ENCODE peak calls at places on chromosomes 1 and 21, in eight cellular contexts. O is iris pigment epithelial cell; X is head of caudate nucleus; W is upper lobe of right lung; U is HepG2; J is activated T-helper 9 cell treated with anti-CD3 and anti-CD28 coated beads, Interleukin-2, amount 50 U/mL, for 16 hours; N is stomach; B is activated CD4-positive, alpha-beta T cell treated with anti-CD3 and anti-CD28 coated beads, Interleukin-2, amount 50 U/mL, for 24 hours. F is an unnamed sample.

GRCh38 chr21:40335689-40336088 is 468.5 kb downstream of the PCP4 start:
- DNase-seq in J (no peak), W (no peak), U (no peak), X (no peak), O (no peak), N (no peak), B (no peak), F (no peak)

GRCh38 chr1:10668241-10668761 is 128.1 kb downstream of the CASZ1 start:
- DNase-seq in J (no peak), B (no peak), U (peak), O (no peak), X (no peak), W (no peak), N (peak), F (no peak)

GRCh38 chr1:152392909-152393308 is 21.2 kb downstream of the CRNN start:
- DNase-seq in O (no peak), N (no peak), X (no peak), U (no peak), W (no peak), J (no peak), B (no peak), F (no peak)

GRCh38 chr1:227961651-227962050 is 13.9 kb upstream of the WNT9A start:
- DNase-seq in B (no peak), N (peak), J (no peak), W (no peak), X (no peak), O (no peak), U (no peak), F (no peak)

GRCh38 chr1:209505044-209505443 is 78.5 kb upstream of the CAMK1G start:
- DNase-seq in U (no peak), W (no peak), J (no peak), X (no peak), B (no peak), O (peak), N (no peak), F (no peak)

GRCh38 chr1:228211871-228212414 is 4.1 kb downstream of the OBSCN start:
- DNase-seq in O (no peak), J (no peak), B (no peak), U (no peak), N (no peak), X (no peak), W (no peak), F (no peak)

GRCh38 chr1:96721382-96722160 is at the start of gene PTBP2:
- DNase-seq in U (peak), O (peak), J (peak), W (peak), X (peak), B (peak), N (peak), F (peak)

GRCh38 chr21:44996096-44996495 is 56.3 kb downstream of the SLX9 start:
- DNase-seq in N (no peak), X (no peak), J (no peak), B (no peak), O (no peak), U (no peak), W (no peak), F (no peak)

GRCh38 chr1:228312091-228312764 is 94.4 kb downstream of the TRIM11 start:
- DNase-seq in J (no peak), U (no peak), W (peak), B (no peak), X (no peak), N (no peak), O (no peak), F (peak)

GRCh38 chr1:247443641-247444040 is 14.3 kb downstream of the OR2B11 start:
- DNase-seq in U (no peak), W (no peak), B (no peak), J (no peak), O (no peak), N (no peak), X (no peak), F (no peak)

GRCh38 chr1:93751391-93752250 is 70.0 kb upstream of the BCAR3 start:
- DNase-seq in O (no peak), W (no peak), N (no peak), U (no peak), B (no peak), X (no peak), J (no peak), F (peak)